ENCODE peak calls at places on chromosomes 12 and 14, in eight cellular contexts. M, V, G, F, Y, N, S and T are unnamed samples. For H3K4me1, the result is how much of the 10 kb centered on the place peaks cover.

GRCh38 chr14:64730061-64730440 is 25.8 kb downstream of the PLEKHG3 start:
- DNase-seq in M (no peak), N (no peak), Y (no peak), F (no peak), S (no peak), V (no peak), G (no peak), T (no peak)

GRCh38 chr12:11822071-11822818 is 172.8 kb downstream of the ETV6 start:
- DNase-seq in S (no peak), V (peak), M (peak), G (no peak), F (no peak), N (peak), Y (no peak), T (no peak)

GRCh38 chr12:59164991-59165718 is 244.9 kb upstream of the LRIG3 start:
- DNase-seq in M (peak), V (peak), G (peak), N (peak), S (peak), Y (no peak), F (peak), T (peak)

GRCh38 chr12:102438047-102438822 is 42.1 kb downstream of the IGF1 start:
- DNase-seq in N (peak), F (no peak), S (no peak), G (no peak), Y (no peak), M (peak), V (peak), T (peak)

GRCh38 chr12:66688836-66689439 is 10.1 kb upstream of the GRIP1 start:
- DNase-seq in M (no peak), V (peak), F (peak), G (peak), Y (peak), S (peak), N (peak), T (peak)

GRCh38 chr12:55931317-55931779 is 386 bp downstream of the DGKA start:
- DNase-seq in N (no peak), G (peak), S (no peak), V (no peak), F (peak), Y (peak), M (no peak), T (no peak)

GRCh38 chr12:93130371-93131049 is 201.4 kb upstream of the EEA1 start:
- DNase-seq in N (no peak), G (no peak), M (no peak), F (no peak), Y (no peak), S (no peak), V (no peak), T (no peak)

GRCh38 chr14:55707365-55707804 is 127.4 kb downstream of the KTN1 start:
- DNase-seq in G (peak), S (no peak), N (peak), Y (no peak), F (peak), M (peak), V (peak), T (peak)

GRCh38 chr14:49796025-49796424 is 28.1 kb downstream of the KLHDC2 start:
- DNase-seq in M (no peak), G (no peak), N (no peak), S (no peak), F (no peak), Y (no peak), V (no peak), T (no peak)

GRCh38 chr14:51442513-51443175 is 202.6 kb downstream of the TMX1 start:
- DNase-seq in N (peak), G (no peak), V (peak), M (peak), Y (no peak), F (no peak), S (no peak), T (peak)

GRCh38 chr12:77382096-77382742 is 316.9 kb upstream of the E2F7 start:
- DNase-seq in F (peak), S (no peak), V (no peak), G (no peak), Y (no peak), M (no peak), N (no peak), T (peak)

GRCh38 chr12:104605685-104606084 is 148.9 kb downstream of the CHST11 start:
- DNase-seq in G (no peak), V (no peak), F (peak), Y (peak), S (no peak), M (peak), N (peak), T (peak)

GRCh38 chr12:104538056-104538455 is 81.3 kb downstream of the CHST11 start:
- DNase-seq in N (no peak), S (no peak), F (no peak), V (no peak), G (no peak), Y (no peak), M (no peak), T (no peak)

GRCh38 chr14:60093088-60093487 is 1.4 kb downstream of the PCNX4 start:
- DNase-seq in S (no peak), V (no peak), N (no peak), Y (no peak), M (no peak), G (peak), F (no peak), T (peak)

GRCh38 chr14:103139371-103140016 is 16.2 kb downstream of the TNFAIP2 start:
- DNase-seq in G (no peak), F (peak), V (no peak), N (no peak), M (no peak), S (no peak), Y (no peak), T (no peak)

GRCh38 chr12:95739561-95740313 is 50.8 kb downstream of the NTN4 start:
- DNase-seq in S (no peak), V (no peak), N (no peak), Y (no peak), G (no peak), M (no peak), F (no peak), T (no peak)

GRCh38 chr12:114976959-114977358 is 293.0 kb upstream of the TBX3 start:
- DNase-seq in M (peak), Y (no peak), F (no peak), S (no peak), V (peak), G (no peak), N (peak), T (peak)

GRCh38 chr12:114974333-114974732 is 290.4 kb upstream of the TBX3 start:
- DNase-seq in S (no peak), F (no peak), N (no peak), Y (no peak), V (no peak), G (no peak), M (no peak), T (no peak)

GRCh38 chr12:114975974-114976310 is 292.0 kb upstream of the TBX3 start:
- DNase-seq in S (no peak), N (no peak), F (no peak), G (no peak), M (no peak), Y (no peak), V (no peak), T (no peak)

GRCh38 chr12:114976361-114976760 is 292.4 kb upstream of the TBX3 start:
- DNase-seq in G (no peak), M (no peak), V (no peak), S (no peak), N (peak), F (no peak), Y (no peak), T (no peak)

DNA sequence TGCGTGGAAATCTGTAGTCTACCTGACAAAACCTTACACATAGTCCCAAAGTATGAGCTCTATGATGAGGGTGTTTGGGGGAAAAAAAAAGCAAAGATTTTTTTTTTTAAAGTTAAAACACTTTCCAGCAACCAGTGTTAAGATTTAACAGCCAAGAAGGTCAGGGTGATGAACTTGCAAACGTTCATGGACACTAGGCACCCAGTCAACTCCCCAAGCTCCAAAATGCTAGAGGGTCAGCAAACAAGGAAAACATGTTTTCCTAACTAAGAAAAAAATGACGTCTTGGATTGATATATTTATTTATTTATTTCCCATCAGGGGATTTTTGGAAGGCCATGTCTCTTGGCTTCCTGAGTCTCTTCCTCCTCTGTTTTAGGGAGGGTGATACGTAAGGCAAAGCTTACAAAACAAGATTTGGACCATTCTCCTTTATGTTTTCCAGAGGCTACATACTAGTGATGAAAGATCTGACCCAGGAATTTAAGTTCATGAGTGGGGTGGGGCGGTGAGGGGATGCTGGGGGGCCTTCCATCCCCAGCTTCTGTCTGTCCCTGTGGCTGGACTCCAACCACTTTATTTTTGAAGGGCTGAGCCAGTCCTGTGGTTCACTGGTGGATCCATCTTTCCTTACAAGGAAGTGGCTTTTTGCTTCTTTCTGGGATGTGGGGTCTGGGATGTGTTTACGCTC is 291.5 kb upstream of the TBX3 start:
- DNase-seq in F (no peak), M (no peak), N (no peak), Y (no peak), G (no peak), S (no peak), V (no peak), T (no peak)
- H3K9ac ChIP-seq in F (no peak), M (no peak), N (no peak), Y (no peak), G (no peak), S (no peak), V (no peak), T (no peak)

DNA sequence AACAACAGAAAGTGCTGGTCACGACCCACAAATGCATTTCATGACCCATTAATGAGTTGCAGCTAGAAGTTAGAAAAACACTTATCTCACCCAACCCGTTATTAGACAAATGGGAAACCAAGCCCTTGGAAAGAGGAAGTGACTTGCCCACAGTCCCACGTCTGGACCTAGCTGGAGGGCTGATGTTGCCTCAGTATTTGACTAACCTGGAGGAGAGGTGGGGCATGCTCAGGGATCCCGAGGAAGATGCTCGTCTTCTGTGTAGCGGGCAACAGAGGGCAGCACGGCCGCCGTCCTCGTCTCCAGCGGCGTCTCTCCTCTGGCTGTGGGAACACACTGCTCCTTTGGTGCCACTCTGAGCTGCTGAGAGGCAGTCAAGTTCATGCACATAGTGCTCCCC is 12.7 kb downstream of the CCND2 start:
- DNase-seq in S (no peak), N (no peak), F (no peak), V (no peak), Y (no peak), G (no peak), M (no peak), T (no peak)
- H3K4me1 ChIP-seq in S (under half), N (under half), F (under half), V (under half), Y (under half), G (under half), M (under half), T (under half)

GRCh38 chr12:132482771-132483170 is 7.2 kb upstream of the FBRSL1 start:
- DNase-seq in G (no peak), M (no peak), N (no peak), F (no peak), V (no peak), S (no peak), Y (no peak), T (no peak)

GRCh38 chr12:132484891-132485441 is 5.0 kb upstream of the FBRSL1 start:
- DNase-seq in Y (no peak), G (no peak), M (peak), V (no peak), S (no peak), F (no peak), N (no peak), T (no peak)

GRCh38 chr12:132483208-132483607 is 6.7 kb upstream of the FBRSL1 start:
- DNase-seq in G (no peak), N (no peak), F (no peak), V (no peak), S (no peak), Y (no peak), M (no peak), T (no peak)

GRCh38 chr12:132484183-132484890 is 5.6 kb upstream of the FBRSL1 start:
- DNase-seq in M (no peak), S (no peak), V (no peak), Y (no peak), F (no peak), G (no peak), N (no peak), T (no peak)

DNA sequence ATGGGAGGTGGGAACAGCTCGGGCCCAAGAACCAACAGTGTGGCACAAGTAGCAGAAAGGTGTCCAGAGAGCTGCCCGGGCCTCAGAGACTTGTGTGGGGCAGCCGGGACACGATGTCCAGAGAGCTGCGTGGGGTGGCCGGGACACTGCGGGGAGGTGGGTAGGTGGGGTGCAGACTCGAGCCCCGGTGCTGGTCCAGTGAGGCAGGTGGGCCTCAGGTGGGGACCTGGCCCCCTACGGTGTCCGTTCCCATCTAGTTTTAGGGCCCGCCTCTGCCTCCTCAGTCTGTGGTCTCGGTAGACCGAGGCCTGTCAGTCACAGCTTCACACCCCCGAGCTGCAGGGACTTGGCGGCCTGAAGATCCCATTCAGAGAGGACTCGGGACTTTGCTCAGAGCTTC is 6.3 kb upstream of the FBRSL1 start:
- DNase-seq in S (no peak), N (no peak), F (no peak), V (no peak), Y (no peak), M (no peak), G (no peak), T (no peak)
- H3K4me3 ChIP-seq in S (no peak), N (no peak), F (no peak), V (no peak), Y (no peak), M (no peak), G (no peak), T (no peak)

GRCh38 chr14:68956728-68957127 is 22.4 kb downstream of the ACTN1 start:
- DNase-seq in F (no peak), G (no peak), Y (no peak), V (no peak), M (no peak), N (no peak), S (no peak), T (peak)

GRCh38 chr14:68957688-68958248 is 21.3 kb downstream of the ACTN1 start:
- DNase-seq in F (no peak), V (no peak), M (no peak), Y (no peak), N (no peak), G (no peak), S (no peak), T (no peak)

GRCh38 chr14:68958553-68958952 is 20.5 kb downstream of the ACTN1 start:
- DNase-seq in S (no peak), Y (no peak), F (no peak), V (peak), M (peak), G (no peak), N (peak), T (no peak)

GRCh38 chr14:68960123-68960522 is 19.0 kb downstream of the ACTN1 start:
- DNase-seq in V (no peak), G (no peak), S (no peak), N (no peak), M (no peak), Y (no peak), F (no peak), T (no peak)

DNA sequence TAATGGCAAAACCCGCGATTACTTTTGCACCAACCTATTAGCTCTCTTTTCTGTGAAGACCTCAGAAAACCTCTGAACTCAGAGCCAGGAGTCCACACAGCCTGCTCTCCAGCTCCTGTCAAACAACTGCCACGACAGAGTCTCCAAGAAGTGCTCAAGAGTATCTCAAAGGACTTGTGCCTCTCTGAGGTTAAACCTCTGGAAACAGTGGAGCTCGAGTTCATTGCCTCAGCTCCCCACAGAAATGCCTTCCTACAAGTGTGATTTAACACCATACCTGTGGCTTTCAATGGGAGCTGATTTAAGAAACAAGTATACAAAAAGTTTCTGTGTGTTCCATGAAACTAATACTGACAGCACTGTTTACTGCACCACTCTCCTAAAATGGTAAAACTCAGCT is 20.1 kb downstream of the ACTN1 start:
- DNase-seq in V (no peak), S (no peak), F (no peak), N (peak), Y (no peak), M (no peak), G (no peak), T (no peak)
- H3K9ac ChIP-seq in V (no peak), S (no peak), F (no peak), N (no peak), Y (peak), M (peak), G (no peak), T (peak)

GRCh38 chr14:96501746-96502620 is at the start of gene PAPOLA:
- DNase-seq in N (peak), F (peak), S (peak), M (peak), G (peak), Y (peak), V (peak), T (peak)
- H3K4me1 ChIP-seq in N (under half), F (under half), S (under half), M (under half), G (under half), Y (under half), V (under half), T (under half)

DNA sequence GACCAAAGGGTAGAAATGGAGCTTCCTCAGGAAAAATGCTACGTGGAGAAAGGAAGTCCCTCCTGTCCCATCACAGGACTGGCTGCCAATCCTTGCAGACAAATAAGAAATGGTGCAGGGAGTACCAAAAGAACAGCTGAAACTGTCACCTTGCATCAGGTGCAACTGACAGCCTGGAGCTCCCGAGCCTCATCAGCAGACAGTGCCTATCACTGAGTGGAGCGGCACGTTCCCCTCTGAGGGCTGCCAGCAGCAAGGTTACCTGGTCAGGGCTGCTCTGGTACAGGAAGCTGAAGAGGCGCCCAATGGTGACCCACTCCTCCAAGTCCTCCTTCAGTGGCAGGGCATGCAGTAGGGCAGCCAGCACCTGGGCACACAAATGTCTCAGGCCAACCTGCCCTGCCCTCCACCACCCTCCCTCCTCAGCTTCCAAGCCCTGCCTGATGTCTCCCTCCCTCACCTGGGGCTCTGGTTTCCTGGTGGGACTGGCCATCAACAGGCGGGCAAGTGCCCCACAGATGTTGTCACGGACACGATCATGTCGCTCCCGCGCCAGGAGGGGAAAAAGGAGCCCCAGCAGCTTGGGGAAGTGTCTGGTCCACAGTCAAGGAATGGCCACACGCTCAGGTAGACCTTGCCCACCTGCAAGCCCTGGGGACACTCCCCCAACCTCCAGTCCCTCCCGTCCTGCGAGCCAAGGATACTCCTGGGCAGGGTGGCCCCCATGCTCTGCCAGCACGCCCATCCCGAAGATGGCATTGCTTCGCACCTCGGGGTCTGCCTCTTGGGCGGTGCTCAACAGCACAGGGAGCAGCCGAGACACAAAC is 7.2 kb downstream of the IPO4 start:
- DNase-seq in G (no peak), V (no peak), F (no peak), M (no peak), S (no peak), Y (no peak), N (no peak), T (no peak)
- H3K4me3 ChIP-seq in G (no peak), V (no peak), F (no peak), M (no peak), S (no peak), Y (no peak), N (no peak), T (no peak)

GRCh38 chr12:123972448-123973401 is at the start of the genes CCDC92 and ZNF664:
- DNase-seq in Y (peak), G (peak), M (peak), F (peak), N (peak), V (peak), S (peak), T (peak)
- H3K9ac ChIP-seq in Y (peak), G (peak), M (peak), F (peak), N (peak), V (peak), S (peak), T (peak)